ENCODE peak calls at places on chromosomes 12 and 14, in five cellular contexts. One of them, this sample, is unnamed.

GRCh38 chr14:89337161-89337560 is 79.9 kb downstream of the FOXN3 start:
- DNase-seq in HCT116: no peak
- DNase-seq in Panc1: no peak
- DNase-seq in A549: no peak
- DNase-seq in GM12878: no peak
- DNase-seq in this sample: no peak

GRCh38 chr14:93759781-93760307 is 28.4 kb downstream of the PRIMA1 start:
- DNase-seq in GM12878: no peak
- DNase-seq in Panc1: no peak
- DNase-seq in A549: no peak
- DNase-seq in HCT116: no peak
- DNase-seq in this sample: no peak

GRCh38 chr12:113537041-113537750 is 65.5 kb upstream of the LHX5 start:
- DNase-seq in Panc1: no peak
- DNase-seq in HCT116: no peak
- DNase-seq in A549: no peak
- DNase-seq in GM12878: no peak
- DNase-seq in this sample: no peak

GRCh38 chr12:18837025-18837424 is 99.1 kb downstream of the CAPZA3 start:
- DNase-seq in HCT116: no peak
- DNase-seq in GM12878: no peak
- DNase-seq in Panc1: no peak
- DNase-seq in A549: no peak
- DNase-seq in this sample: no peak

GRCh38 chr12:6047249-6048227 is 76.9 kb downstream of the VWF start:
- DNase-seq in GM12878: no peak
- DNase-seq in A549: no peak
- DNase-seq in HCT116: no peak
- DNase-seq in Panc1: no peak
- DNase-seq in this sample: no peak

GRCh38 chr14:101123639-101124525 is 220.4 kb upstream of the RTL1 start:
- DNase-seq in GM12878: no peak
- DNase-seq in Panc1: no peak
- DNase-seq in HCT116: no peak
- DNase-seq in A549: no peak
- DNase-seq in this sample: no peak

GRCh38 chr12:71157601-71158233 is at the start of gene TSPAN8:
- DNase-seq in HCT116: no peak
- DNase-seq in GM12878: no peak
- DNase-seq in A549: no peak
- DNase-seq in Panc1: no peak
- DNase-seq in this sample: no peak

GRCh38 chr12:124747426-124748161 is 116.1 kb downstream of the SCARB1 start:
- DNase-seq in HCT116: no peak
- DNase-seq in A549: peak; percentile 92
- DNase-seq in GM12878: peak; percentile 45
- DNase-seq in Panc1: no peak
- DNase-seq in this sample: no peak

GRCh38 chr14:55556929-55557623 is 22.9 kb upstream of the KTN1 start:
- DNase-seq in HCT116: peak; percentile 38
- DNase-seq in GM12878: no peak
- DNase-seq in Panc1: no peak
- DNase-seq in A549: peak; percentile 64
- DNase-seq in this sample: no peak

GRCh38 chr12:122082621-122083356 is 4.2 kb downstream of the MLXIP start:
- DNase-seq in HCT116: no peak
- DNase-seq in Panc1: no peak
- DNase-seq in A549: no peak
- DNase-seq in GM12878: no peak
- DNase-seq in this sample: no peak

GRCh38 chr14:81676395-81676794 is 142.7 kb upstream of the SEL1L start:
- DNase-seq in HCT116: no peak
- DNase-seq in Panc1: no peak
- DNase-seq in GM12878: no peak
- DNase-seq in A549: no peak
- DNase-seq in this sample: no peak

GRCh38 chr14:105646175-105646574 is 119.8 kb downstream of the TMEM121 start:
- DNase-seq in A549: no peak
- DNase-seq in HCT116: no peak
- DNase-seq in Panc1: no peak
- DNase-seq in GM12878: no peak
- DNase-seq in this sample: no peak

GRCh38 chr14:71410578-71411279 is 503.5 kb downstream of the PCNX1 start:
- DNase-seq in A549: no peak
- DNase-seq in Panc1: no peak
- DNase-seq in HCT116: no peak
- DNase-seq in GM12878: no peak
- DNase-seq in this sample: no peak

GRCh38 chr14:105866841-105867321 is 340.5 kb downstream of the TMEM121 start:
- DNase-seq in A549: no peak
- DNase-seq in Panc1: no peak
- DNase-seq in HCT116: no peak
- DNase-seq in GM12878: no peak
- DNase-seq in this sample: no peak

GRCh38 chr14:45610303-45610702 is 357.3 kb upstream of the MIS18BP1 start:
- DNase-seq in GM12878: no peak
- DNase-seq in A549: peak; percentile 1
- DNase-seq in Panc1: no peak
- DNase-seq in HCT116: no peak
- DNase-seq in this sample: no peak

GRCh38 chr12:20024194-20024593 is 344.1 kb upstream of the PDE3A start:
- DNase-seq in GM12878: no peak
- DNase-seq in Panc1: no peak
- DNase-seq in HCT116: no peak
- DNase-seq in A549: no peak
- DNase-seq in this sample: no peak

DNA sequence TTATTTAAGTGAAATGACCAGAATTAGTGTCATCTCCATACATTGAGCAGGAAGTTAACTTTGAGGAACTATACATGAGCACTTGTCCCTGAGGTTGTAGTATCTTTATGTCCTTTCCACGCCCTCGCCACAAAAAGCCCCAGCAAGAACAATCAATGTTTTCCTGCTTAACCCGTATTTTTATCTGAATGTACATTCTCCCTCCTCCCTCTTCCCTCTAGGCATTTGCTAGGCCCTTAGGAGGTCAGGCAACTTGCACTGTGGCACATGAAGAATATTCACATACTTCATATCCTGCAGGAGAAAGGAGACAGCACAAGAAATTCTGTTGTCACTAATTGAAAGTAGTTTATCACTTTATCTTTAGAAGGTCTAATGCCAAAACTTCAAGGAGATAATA is 18.1 kb upstream of the DUSP6 start:
- DNase-seq in GM12878: no peak
- DNase-seq in Panc1: no peak
- DNase-seq in A549: no peak
- DNase-seq in HCT116: no peak
- DNase-seq in this sample: no peak
- TF ChIP-seq REST in GM12878: no peak
- TF ChIP-seq REST in Panc1: no peak
- TF ChIP-seq REST in A549: no peak
- TF ChIP-seq REST in HCT116: no peak
- TF ChIP-seq REST in this sample: no peak

DNA sequence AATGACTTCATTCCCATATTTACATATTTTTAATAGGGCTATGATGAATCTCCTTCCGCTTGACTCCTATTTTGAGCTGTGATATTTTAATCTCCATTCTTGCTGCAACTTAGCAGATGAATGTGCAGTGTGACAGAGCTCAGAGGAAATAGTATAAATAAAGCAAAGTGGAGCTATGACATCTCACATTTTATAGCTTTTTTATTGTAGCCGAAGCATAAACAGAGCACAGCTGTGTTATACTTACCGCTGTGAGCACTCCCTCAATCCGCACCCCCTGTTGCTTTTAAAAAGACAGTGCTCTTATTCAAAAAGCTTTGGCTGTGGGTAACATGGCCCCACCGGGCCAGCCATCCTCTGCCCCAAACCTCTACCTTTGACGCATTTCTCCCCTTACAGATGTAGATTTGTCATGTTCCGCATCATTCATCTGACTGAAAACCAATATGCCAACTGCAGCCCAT is 429.1 kb upstream of the SOX5 start:
- DNase-seq in A549: no peak
- DNase-seq in GM12878: no peak
- DNase-seq in Panc1: no peak
- DNase-seq in HCT116: no peak
- DNase-seq in this sample: no peak
- TF ChIP-seq REST in A549: no peak
- TF ChIP-seq REST in GM12878: no peak
- TF ChIP-seq REST in Panc1: no peak
- TF ChIP-seq REST in HCT116: no peak
- TF ChIP-seq REST in this sample: no peak

GRCh38 chr12:62686938-62687337 is 220.3 kb downstream of the MON2 start:
- DNase-seq in A549: no peak
- DNase-seq in HCT116: no peak
- DNase-seq in GM12878: no peak
- DNase-seq in Panc1: no peak
- DNase-seq in this sample: no peak
- TF ChIP-seq REST in A549: no peak
- TF ChIP-seq REST in HCT116: no peak
- TF ChIP-seq REST in GM12878: no peak
- TF ChIP-seq REST in Panc1: no peak
- TF ChIP-seq REST in this sample: no peak

GRCh38 chr12:49673446-49674317 is 33.5 kb downstream of the FMNL3 start:
- DNase-seq in A549: no peak
- DNase-seq in Panc1: no peak
- DNase-seq in GM12878: no peak
- DNase-seq in HCT116: no peak
- DNase-seq in this sample: no peak
- TF ChIP-seq REST in A549: no peak
- TF ChIP-seq REST in Panc1: no peak
- TF ChIP-seq REST in GM12878: no peak
- TF ChIP-seq REST in HCT116: no peak
- TF ChIP-seq REST in this sample: no peak

This sample was measured in HL-60.